ENCODE peak calls at places on chromosomes 11 and 22, in ten cellular contexts. Y is transverse colon, W is K562, R is A549, H is Peyer's patch, X is IMR-90, V is HepG2, D is thyroid gland, T is tibial nerve, Z is lower leg skin. G is an unnamed sample.

GRCh38 chr11:3123761-3124733 is 41.1 kb downstream of the OSBPL5 start:
- DNase-seq in Y (peak; percentile 81), W (no peak), R (peak; percentile 48), H (peak; percentile 68), X (peak; percentile 97), V (no peak), D (peak; percentile 49), T (peak; percentile 93), Z (peak; percentile 91), G (peak; percentile 73)

GRCh38 chr11:36441610-36442208 is 68.4 kb downstream of the TRAF6 start:
- DNase-seq in Y (no peak), W (no peak), R (no peak), H (no peak), X (no peak), V (no peak), D (no peak), T (no peak), Z (no peak), G (no peak)

GRCh38 chr22:45868586-45869443 is 108.1 kb downstream of the WNT7B start:
- DNase-seq in Y (no peak), W (no peak), R (no peak), H (peak; percentile 34), X (no peak), V (no peak), D (no peak), T (no peak), Z (no peak), G (no peak)

GRCh38 chr11:118845369-118845768 is 38.3 kb upstream of the CXCR5 start:
- DNase-seq in Y (no peak), W (peak; percentile 39), R (no peak), H (no peak), X (peak; percentile 70), V (no peak), D (no peak), T (no peak), Z (no peak), G (no peak)

GRCh38 chr11:13026722-13027121 is 17.6 kb downstream of the RASSF10 start:
- DNase-seq in Y (no peak), W (no peak), R (no peak), H (no peak), X (no peak), V (no peak), D (no peak), T (no peak), Z (no peak), G (no peak)

GRCh38 chr11:65506770-65507485 is 8.1 kb downstream of the MALAT1 start:
- DNase-seq in Y (peak; percentile 74), W (no peak), R (no peak), H (no peak), X (peak; percentile 95), V (no peak), D (peak; percentile 81), T (peak; percentile 57), Z (no peak), G (peak; percentile 78)

GRCh38 chr11:7672960-7673723 is at the start of gene CYB5R2:
- DNase-seq in Y (peak; percentile 81), W (peak; percentile 60), R (peak; percentile 35), H (peak; percentile 80), X (peak; percentile 5), V (no peak), D (peak; percentile 73), T (peak; percentile 57), Z (peak; percentile 67), G (peak; percentile 88)

GRCh38 chr11:2127357-2127971 is 11.7 kb downstream of the IGF2 start:
- DNase-seq in Y (no peak), W (no peak), R (no peak), H (no peak), X (no peak), V (no peak), D (no peak), T (no peak), Z (no peak), G (no peak)

GRCh38 chr11:128911239-128911638 is 20.1 kb downstream of the KCNJ5 start:
- DNase-seq in Y (no peak), W (no peak), R (no peak), H (no peak), X (no peak), V (no peak), D (no peak), T (no peak), Z (no peak), G (no peak)

GRCh38 chr22:29334696-29335344 is 19.3 kb upstream of the RASL10A start:
- DNase-seq in Y (no peak), W (no peak), R (no peak), H (no peak), X (no peak), V (peak; percentile 43), D (no peak), T (no peak), Z (no peak), G (no peak)

DNA sequence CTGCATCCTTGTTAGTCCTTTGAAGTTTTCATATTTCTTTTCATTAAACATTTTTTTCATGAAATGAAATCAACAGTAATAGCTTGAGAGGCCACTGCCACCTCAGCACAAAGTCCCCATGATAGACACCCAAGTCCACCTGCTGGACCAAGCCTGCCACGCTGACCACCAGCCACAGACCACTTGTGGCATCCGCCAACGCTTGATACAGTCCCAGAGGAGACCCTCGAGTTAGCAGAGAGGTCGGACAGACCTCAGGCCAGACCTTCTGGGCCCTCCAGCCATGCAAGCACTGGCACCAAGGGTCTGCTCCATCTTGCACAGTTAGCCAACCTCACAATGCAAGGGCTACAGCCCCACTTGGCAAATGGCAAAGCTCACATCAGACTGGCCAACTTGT is 91.8 kb upstream of the RTL6 start:
- DNase-seq in Y (no peak), W (no peak), R (no peak), H (no peak), X (no peak), V (no peak), D (no peak), T (no peak), Z (no peak), G (no peak)
- TF ChIP-seq POLR2A in Y (no peak), W (no peak), R (no peak), H (no peak), X (no peak), V (no peak), D (no peak), T (no peak), Z (no peak), G (no peak)

GRCh38 chr11:20041499-20041898 is 118.8 kb downstream of the DBX1 start:
- DNase-seq in Y (no peak), W (no peak), R (no peak), H (no peak), X (no peak), V (no peak), D (no peak), T (no peak), Z (no peak), G (no peak)
- H3K4me3 ChIP-seq in Y (no peak overlapping the region), W (no peak overlapping the region), R (no peak overlapping the region), H (no peak overlapping the region), X (no peak overlapping the region), V (no peak overlapping the region), D (no peak overlapping the region), T (no peak overlapping the region), Z (no peak overlapping the region), G (no peak overlapping the region)

GRCh38 chr11:100759106-100759505 is 72.0 kb downstream of the ARHGAP42 start:
- DNase-seq in Y (no peak), W (no peak), R (no peak), H (no peak), X (no peak), V (no peak), D (no peak), T (no peak), Z (no peak), G (no peak)
- TF ChIP-seq POLR2A in Y (no peak), W (no peak), R (no peak), H (no peak), X (no peak), V (no peak), D (no peak), T (no peak), Z (no peak), G (no peak)

GRCh38 chr11:133019545-133019944 is 512.8 kb downstream of the OPCML start:
- DNase-seq in Y (no peak), W (no peak), R (no peak), H (no peak), X (no peak), V (no peak), D (no peak), T (no peak), Z (no peak), G (no peak)

GRCh38 chr11:133026952-133027351 is 505.3 kb downstream of the OPCML start:
- DNase-seq in Y (no peak), W (no peak), R (no peak), H (no peak), X (no peak), V (no peak), D (no peak), T (no peak), Z (no peak), G (no peak)

GRCh38 chr11:133020321-133020720 is 512.0 kb downstream of the OPCML start:
- DNase-seq in Y (no peak), W (no peak), R (no peak), H (no peak), X (no peak), V (no peak), D (no peak), T (no peak), Z (no peak), G (no peak)

GRCh38 chr11:133021503-133021902 is 510.8 kb downstream of the OPCML start:
- DNase-seq in Y (no peak), W (no peak), R (no peak), H (no peak), X (no peak), V (no peak), D (no peak), T (no peak), Z (no peak), G (no peak)
- H3K4me3 ChIP-seq in Y (no peak overlapping the region), W (no peak overlapping the region), R (no peak overlapping the region), H (no peak overlapping the region), X (no peak overlapping the region), V (no peak overlapping the region), D (no peak overlapping the region), T (no peak overlapping the region), Z (no peak overlapping the region), G (no peak overlapping the region)

GRCh38 chr11:123582992-123583504 is 71.4 kb downstream of the SCN3B start:
- DNase-seq in Y (no peak), W (no peak), R (no peak), H (no peak), X (no peak), V (no peak), D (no peak), T (no peak), Z (no peak), G (no peak)
- TF ChIP-seq POLR2A in Y (no peak), W (no peak), R (no peak), H (no peak), X (no peak), V (no peak), D (no peak), T (no peak), Z (no peak), G (no peak)

GRCh38 chr11:111540114-111540920 is at the start of gene LAYN:
- DNase-seq in Y (peak; percentile 46), W (no peak), R (no peak), H (peak; percentile 53), X (peak; percentile 62), V (no peak), D (peak; percentile 82), T (no peak), Z (no peak), G (peak; percentile 75)
- H3K4me3 ChIP-seq in Y (peak within 1 kb of the TSS; percentile 44), W (no peak within 1 kb of the TSS), R (peak within 1 kb of the TSS; percentile 49), H (peak within 1 kb of the TSS; percentile 34), X (peak within 1 kb of the TSS; percentile 85), V (peak within 1 kb of the TSS; percentile 67), D (peak within 1 kb of the TSS; percentile 25), T (peak within 1 kb of the TSS; percentile 78), Z (peak within 1 kb of the TSS; percentile 34), G (peak within 1 kb of the TSS; percentile 61)

GRCh38 chr22:39524089-39524752 is 3.9 kb downstream of the ATF4 start:
- DNase-seq in Y (no peak), W (no peak), R (no peak), H (no peak), X (no peak), V (no peak), D (peak; percentile 39), T (no peak), Z (no peak), G (no peak)
- TF ChIP-seq POLR2A in Y (no peak), W (no peak), R (no peak), H (no peak), X (no peak), V (peak; percentile 74), D (no peak), T (no peak), Z (no peak), G (no peak)